ENCODE peak calls at places on chromosomes 5 and 9, in eight cellular contexts. One of them, this sample, is unnamed. For H3K4me1 and H3K36me3, the result is how much of the 10 kb centered on the place peaks cover.

GRCh38 chr5:115243412-115243811 is 19.3 kb downstream of the PGGT1B start:
- DNase-seq in right lobe of liver: no peak
- DNase-seq in small intestine: peak
- DNase-seq in effector memory CD4-positive, alpha-beta T cell: no peak
- DNase-seq in stomach: no peak
- DNase-seq in CD8-positive, alpha-beta memory T cell: no peak
- DNase-seq in endodermal cell: no peak
- DNase-seq in OCI-LY7: no peak
- DNase-seq in this sample: no peak

GRCh38 chr5:80961376-80962281 is 1.5 kb downstream of the RASGRF2 start:
- DNase-seq in right lobe of liver: no peak
- DNase-seq in small intestine: peak
- DNase-seq in stomach: no peak
- DNase-seq in endodermal cell: no peak
- DNase-seq in CD8-positive, alpha-beta memory T cell: no peak
- DNase-seq in OCI-LY7: no peak
- DNase-seq in effector memory CD4-positive, alpha-beta T cell: peak
- DNase-seq in this sample: no peak

GRCh38 chr9:138040446-138041430 is 163.2 kb downstream of the CACNA1B start:
- DNase-seq in CD8-positive, alpha-beta memory T cell: no peak
- DNase-seq in effector memory CD4-positive, alpha-beta T cell: no peak
- DNase-seq in stomach: peak
- DNase-seq in OCI-LY7: no peak
- DNase-seq in endodermal cell: no peak
- DNase-seq in small intestine: no peak
- DNase-seq in right lobe of liver: no peak
- DNase-seq in this sample: no peak

GRCh38 chr5:153617190-153617589 is 126.7 kb downstream of the GRIA1 start:
- DNase-seq in endodermal cell: no peak
- DNase-seq in effector memory CD4-positive, alpha-beta T cell: no peak
- DNase-seq in OCI-LY7: no peak
- DNase-seq in small intestine: no peak
- DNase-seq in CD8-positive, alpha-beta memory T cell: no peak
- DNase-seq in stomach: no peak
- DNase-seq in right lobe of liver: no peak
- DNase-seq in this sample: no peak

GRCh38 chr5:158599132-158599531 is 500.6 kb downstream of the EBF1 start:
- DNase-seq in OCI-LY7: peak
- DNase-seq in effector memory CD4-positive, alpha-beta T cell: no peak
- DNase-seq in right lobe of liver: no peak
- DNase-seq in small intestine: no peak
- DNase-seq in CD8-positive, alpha-beta memory T cell: no peak
- DNase-seq in stomach: no peak
- DNase-seq in endodermal cell: no peak
- DNase-seq in this sample: no peak

GRCh38 chr5:54785729-54786548 is 199.5 kb downstream of the ESM1 start:
- DNase-seq in endodermal cell: peak
- DNase-seq in CD8-positive, alpha-beta memory T cell: no peak
- DNase-seq in effector memory CD4-positive, alpha-beta T cell: no peak
- DNase-seq in small intestine: no peak
- DNase-seq in stomach: no peak
- DNase-seq in OCI-LY7: peak
- DNase-seq in right lobe of liver: peak
- DNase-seq in this sample: peak

GRCh38 chr9:96331236-96331947 is 29.4 kb upstream of the HSD17B3 start:
- DNase-seq in stomach: no peak
- DNase-seq in right lobe of liver: no peak
- DNase-seq in small intestine: no peak
- DNase-seq in effector memory CD4-positive, alpha-beta T cell: no peak
- DNase-seq in OCI-LY7: no peak
- DNase-seq in CD8-positive, alpha-beta memory T cell: no peak
- DNase-seq in endodermal cell: no peak
- DNase-seq in this sample: no peak

GRCh38 chr9:70601000-70601929 is 186.8 kb upstream of the KLF9 start:
- DNase-seq in CD8-positive, alpha-beta memory T cell: no peak
- DNase-seq in stomach: peak
- DNase-seq in effector memory CD4-positive, alpha-beta T cell: no peak
- DNase-seq in endodermal cell: peak
- DNase-seq in right lobe of liver: peak
- DNase-seq in OCI-LY7: no peak
- DNase-seq in small intestine: peak
- DNase-seq in this sample: peak

GRCh38 chr5:135353952-135354721 is 44.9 kb downstream of the MACROH2A1 start:
- DNase-seq in stomach: no peak
- DNase-seq in right lobe of liver: no peak
- DNase-seq in small intestine: no peak
- DNase-seq in OCI-LY7: no peak
- DNase-seq in CD8-positive, alpha-beta memory T cell: no peak
- DNase-seq in endodermal cell: no peak
- DNase-seq in effector memory CD4-positive, alpha-beta T cell: no peak
- DNase-seq in this sample: no peak

GRCh38 chr9:19999491-20000057 is 210.7 kb upstream of the SLC24A2 start:
- DNase-seq in small intestine: peak
- DNase-seq in OCI-LY7: no peak
- DNase-seq in CD8-positive, alpha-beta memory T cell: no peak
- DNase-seq in right lobe of liver: no peak
- DNase-seq in endodermal cell: no peak
- DNase-seq in effector memory CD4-positive, alpha-beta T cell: no peak
- DNase-seq in stomach: no peak
- DNase-seq in this sample: no peak

GRCh38 chr9:5951686-5952211 is 61.1 kb downstream of the MLANA start:
- DNase-seq in right lobe of liver: no peak
- DNase-seq in OCI-LY7: no peak
- DNase-seq in effector memory CD4-positive, alpha-beta T cell: no peak
- DNase-seq in CD8-positive, alpha-beta memory T cell: no peak
- DNase-seq in stomach: no peak
- DNase-seq in endodermal cell: no peak
- DNase-seq in small intestine: no peak
- DNase-seq in this sample: no peak

GRCh38 chr9:33129886-33130284 is 37.3 kb downstream of the B4GALT1 start:
- DNase-seq in stomach: no peak
- DNase-seq in CD8-positive, alpha-beta memory T cell: no peak
- DNase-seq in OCI-LY7: no peak
- DNase-seq in right lobe of liver: no peak
- DNase-seq in effector memory CD4-positive, alpha-beta T cell: no peak
- DNase-seq in endodermal cell: no peak
- DNase-seq in small intestine: no peak
- DNase-seq in this sample: no peak

GRCh38 chr5:7868773-7869473 is at the start of the genes FASTKD3 and MTRR:
- DNase-seq in right lobe of liver: peak
- DNase-seq in small intestine: peak
- DNase-seq in CD8-positive, alpha-beta memory T cell: peak
- DNase-seq in endodermal cell: peak
- DNase-seq in stomach: peak
- DNase-seq in OCI-LY7: peak
- DNase-seq in effector memory CD4-positive, alpha-beta T cell: peak
- DNase-seq in this sample: peak

GRCh38 chr5:42621242-42621641 is 135.4 kb upstream of the CCDC152 start:
- DNase-seq in right lobe of liver: no peak
- DNase-seq in CD8-positive, alpha-beta memory T cell: no peak
- DNase-seq in effector memory CD4-positive, alpha-beta T cell: no peak
- DNase-seq in endodermal cell: no peak
- DNase-seq in small intestine: no peak
- DNase-seq in stomach: no peak
- DNase-seq in OCI-LY7: peak
- DNase-seq in this sample: no peak

GRCh38 chr5:61329729-61330128 is 2.3 kb upstream of the ZSWIM6 start:
- DNase-seq in right lobe of liver: no peak
- DNase-seq in effector memory CD4-positive, alpha-beta T cell: no peak
- DNase-seq in OCI-LY7: no peak
- DNase-seq in stomach: no peak
- DNase-seq in small intestine: no peak
- DNase-seq in endodermal cell: peak
- DNase-seq in CD8-positive, alpha-beta memory T cell: no peak
- DNase-seq in this sample: no peak

GRCh38 chr5:78586251-78586650 is 62.3 kb downstream of the LHFPL2 start:
- DNase-seq in stomach: no peak
- DNase-seq in effector memory CD4-positive, alpha-beta T cell: no peak
- DNase-seq in right lobe of liver: no peak
- DNase-seq in CD8-positive, alpha-beta memory T cell: no peak
- DNase-seq in endodermal cell: no peak
- DNase-seq in OCI-LY7: no peak
- DNase-seq in small intestine: no peak
- DNase-seq in this sample: no peak

GRCh38 chr5:36957953-36958559 is 81.5 kb downstream of the NIPBL start:
- DNase-seq in effector memory CD4-positive, alpha-beta T cell: no peak
- DNase-seq in OCI-LY7: no peak
- DNase-seq in CD8-positive, alpha-beta memory T cell: no peak
- DNase-seq in stomach: no peak
- DNase-seq in right lobe of liver: no peak
- DNase-seq in endodermal cell: no peak
- DNase-seq in small intestine: no peak
- DNase-seq in this sample: no peak

GRCh38 chr9:112671256-112671655 is 46.7 kb downstream of the INIP start:
- DNase-seq in OCI-LY7: no peak
- DNase-seq in CD8-positive, alpha-beta memory T cell: no peak
- DNase-seq in right lobe of liver: no peak
- DNase-seq in endodermal cell: no peak
- DNase-seq in small intestine: no peak
- DNase-seq in stomach: no peak
- DNase-seq in effector memory CD4-positive, alpha-beta T cell: no peak
- DNase-seq in this sample: no peak

GRCh38 chr5:167029488-167029887 is 1262.0 kb upstream of the WWC1 start:
- DNase-seq in OCI-LY7: no peak
- DNase-seq in CD8-positive, alpha-beta memory T cell: no peak
- DNase-seq in right lobe of liver: no peak
- DNase-seq in effector memory CD4-positive, alpha-beta T cell: no peak
- DNase-seq in endodermal cell: no peak
- DNase-seq in stomach: no peak
- DNase-seq in small intestine: no peak
- DNase-seq in this sample: no peak

GRCh38 chr5:10262995-10263394 is 12.9 kb downstream of the CCT5 start:
- DNase-seq in endodermal cell: no peak
- DNase-seq in CD8-positive, alpha-beta memory T cell: no peak
- DNase-seq in effector memory CD4-positive, alpha-beta T cell: no peak
- DNase-seq in right lobe of liver: peak
- DNase-seq in small intestine: no peak
- DNase-seq in OCI-LY7: no peak
- DNase-seq in stomach: no peak
- DNase-seq in this sample: no peak

GRCh38 chr5:41835625-41836024 is 34.6 kb downstream of the OXCT1 start:
- DNase-seq in endodermal cell: peak
- DNase-seq in OCI-LY7: no peak
- DNase-seq in effector memory CD4-positive, alpha-beta T cell: no peak
- DNase-seq in stomach: no peak
- DNase-seq in small intestine: peak
- DNase-seq in CD8-positive, alpha-beta memory T cell: no peak
- DNase-seq in right lobe of liver: no peak
- DNase-seq in this sample: no peak

GRCh38 chr5:158553195-158553945 is 546.3 kb downstream of the EBF1 start:
- DNase-seq in effector memory CD4-positive, alpha-beta T cell: no peak
- DNase-seq in stomach: no peak
- DNase-seq in OCI-LY7: no peak
- DNase-seq in small intestine: no peak
- DNase-seq in CD8-positive, alpha-beta memory T cell: no peak
- DNase-seq in right lobe of liver: no peak
- DNase-seq in endodermal cell: no peak
- DNase-seq in this sample: no peak

GRCh38 chr9:110121170-110121569 is 86.8 kb downstream of the C9orf152 start:
- DNase-seq in CD8-positive, alpha-beta memory T cell: no peak
- DNase-seq in stomach: no peak
- DNase-seq in right lobe of liver: no peak
- DNase-seq in OCI-LY7: no peak
- DNase-seq in effector memory CD4-positive, alpha-beta T cell: no peak
- DNase-seq in endodermal cell: no peak
- DNase-seq in small intestine: no peak
- DNase-seq in this sample: no peak

GRCh38 chr9:136725612-136726011 is 13.2 kb downstream of the DIPK1B start:
- DNase-seq in effector memory CD4-positive, alpha-beta T cell: no peak
- DNase-seq in endodermal cell: no peak
- DNase-seq in OCI-LY7: no peak
- DNase-seq in CD8-positive, alpha-beta memory T cell: no peak
- DNase-seq in right lobe of liver: no peak
- DNase-seq in stomach: no peak
- DNase-seq in small intestine: peak
- DNase-seq in this sample: no peak
- H3K4me1 ChIP-seq in effector memory CD4-positive, alpha-beta T cell: under half
- H3K4me1 ChIP-seq in endodermal cell: under half
- H3K4me1 ChIP-seq in OCI-LY7: under half
- H3K4me1 ChIP-seq in CD8-positive, alpha-beta memory T cell: under half
- H3K4me1 ChIP-seq in right lobe of liver: under half
- H3K4me1 ChIP-seq in stomach: half or more
- H3K4me1 ChIP-seq in small intestine: under half
- H3K4me1 ChIP-seq in this sample: under half

GRCh38 chr9:27108981-27109541 is at the start of gene TEK:
- DNase-seq in OCI-LY7: no peak
- DNase-seq in CD8-positive, alpha-beta memory T cell: no peak
- DNase-seq in right lobe of liver: no peak
- DNase-seq in endodermal cell: peak
- DNase-seq in stomach: no peak
- DNase-seq in small intestine: no peak
- DNase-seq in effector memory CD4-positive, alpha-beta T cell: no peak
- DNase-seq in this sample: no peak
- H3K36me3 ChIP-seq in OCI-LY7: under half
- H3K36me3 ChIP-seq in CD8-positive, alpha-beta memory T cell: under half
- H3K36me3 ChIP-seq in right lobe of liver: under half
- H3K36me3 ChIP-seq in endodermal cell: under half
- H3K36me3 ChIP-seq in stomach: under half
- H3K36me3 ChIP-seq in small intestine: under half
- H3K36me3 ChIP-seq in effector memory CD4-positive, alpha-beta T cell: under half
- H3K36me3 ChIP-seq in this sample: under half

DNA sequence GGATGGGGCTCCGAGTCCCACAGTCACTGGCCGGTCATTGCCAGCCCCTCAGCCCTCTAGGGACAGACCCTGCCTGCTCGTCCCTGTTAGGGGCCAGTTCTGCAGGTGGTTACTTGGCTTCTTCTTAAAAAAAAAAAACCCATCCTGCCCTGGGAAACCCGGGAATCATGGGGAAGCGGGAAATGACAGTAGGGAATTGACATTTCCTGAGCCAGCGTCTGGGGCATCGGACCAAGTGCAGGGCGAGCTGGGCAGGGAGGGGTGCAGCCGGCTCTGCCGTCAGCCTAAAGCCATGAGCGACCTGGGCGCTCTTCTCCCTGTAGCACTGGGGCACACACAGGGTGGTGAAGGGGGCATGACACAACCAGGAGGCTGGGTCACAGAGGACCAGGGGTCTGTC is 66.6 kb downstream of the RXRA start:
- DNase-seq in OCI-LY7: no peak
- DNase-seq in right lobe of liver: no peak
- DNase-seq in effector memory CD4-positive, alpha-beta T cell: no peak
- DNase-seq in small intestine: no peak
- DNase-seq in CD8-positive, alpha-beta memory T cell: no peak
- DNase-seq in endodermal cell: no peak
- DNase-seq in stomach: no peak
- DNase-seq in this sample: no peak
- H3K4me1 ChIP-seq in OCI-LY7: under half
- H3K4me1 ChIP-seq in right lobe of liver: under half
- H3K4me1 ChIP-seq in effector memory CD4-positive, alpha-beta T cell: half or more
- H3K4me1 ChIP-seq in small intestine: under half
- H3K4me1 ChIP-seq in CD8-positive, alpha-beta memory T cell: half or more
- H3K4me1 ChIP-seq in endodermal cell: under half
- H3K4me1 ChIP-seq in stomach: half or more
- H3K4me1 ChIP-seq in this sample: under half

DNA sequence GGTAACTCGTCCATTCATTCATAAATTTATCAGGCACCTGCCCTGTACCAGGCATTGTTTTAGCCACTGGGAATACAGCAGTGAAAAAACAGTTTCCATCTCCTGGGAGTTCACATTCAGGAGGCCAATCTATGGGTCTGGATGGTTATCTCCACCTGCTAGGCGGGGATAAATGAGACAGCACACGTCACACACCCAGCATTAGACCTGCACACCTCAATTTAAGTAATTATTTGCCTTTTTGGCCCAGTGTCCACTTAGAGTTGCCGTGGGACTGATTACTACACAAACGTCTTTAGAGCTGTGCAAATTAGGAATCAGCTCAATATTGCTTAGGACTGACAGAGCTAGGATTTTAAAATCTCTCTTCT is 46.1 kb downstream of the STK10 start:
- DNase-seq in right lobe of liver: no peak
- DNase-seq in small intestine: no peak
- DNase-seq in endodermal cell: no peak
- DNase-seq in effector memory CD4-positive, alpha-beta T cell: no peak
- DNase-seq in CD8-positive, alpha-beta memory T cell: no peak
- DNase-seq in OCI-LY7: no peak
- DNase-seq in stomach: no peak
- DNase-seq in this sample: no peak
- H3K36me3 ChIP-seq in right lobe of liver: under half
- H3K36me3 ChIP-seq in small intestine: under half
- H3K36me3 ChIP-seq in endodermal cell: under half
- H3K36me3 ChIP-seq in effector memory CD4-positive, alpha-beta T cell: under half
- H3K36me3 ChIP-seq in CD8-positive, alpha-beta memory T cell: under half
- H3K36me3 ChIP-seq in OCI-LY7: under half
- H3K36me3 ChIP-seq in stomach: under half
- H3K36me3 ChIP-seq in this sample: under half

This sample was measured in lung.